ENCODE peak calls at places on chromosomes 11 and 22, in ten cellular contexts. One of them, this sample, is unnamed.

GRCh38 chr11:73140213-73141030 is 1.7 kb downstream of the FCHSD2 start:
- DNase-seq in EL: peak; percentile 54
- DNase-seq in stimulated activated CD4-positive, alpha-beta T cell treated with anti-CD3 and anti-CD28 coated beads, TNF-alpha, amount 100 ng/mL, for 48 hours: no peak
- DNase-seq in tibial artery: peak; percentile 74
- DNase-seq in SW 1271: peak; percentile 29
- DNase-seq in ACHN: peak; percentile 53
- DNase-seq in naive thymus-derived CD8-positive, alpha-beta T cell: no peak
- DNase-seq in kidney tubule cell: peak; percentile 42
- DNase-seq in amniotic stem cell: no peak
- DNase-seq in ovary: peak; percentile 49
- DNase-seq in this sample: peak; percentile 52

GRCh38 chr22:32352681-32353080 is 5.0 kb upstream of the RFPL3 start:
- DNase-seq in EL: no peak
- DNase-seq in stimulated activated CD4-positive, alpha-beta T cell treated with anti-CD3 and anti-CD28 coated beads, TNF-alpha, amount 100 ng/mL, for 48 hours: no peak
- DNase-seq in tibial artery: no peak
- DNase-seq in SW 1271: no peak
- DNase-seq in ACHN: no peak
- DNase-seq in naive thymus-derived CD8-positive, alpha-beta T cell: no peak
- DNase-seq in kidney tubule cell: no peak
- DNase-seq in amniotic stem cell: no peak
- DNase-seq in ovary: no peak
- DNase-seq in this sample: no peak

GRCh38 chr11:128342511-128343133 is 244.7 kb downstream of the ETS1 start:
- DNase-seq in EL: peak; percentile 41
- DNase-seq in stimulated activated CD4-positive, alpha-beta T cell treated with anti-CD3 and anti-CD28 coated beads, TNF-alpha, amount 100 ng/mL, for 48 hours: peak; percentile 72
- DNase-seq in tibial artery: no peak
- DNase-seq in SW 1271: no peak
- DNase-seq in ACHN: no peak
- DNase-seq in naive thymus-derived CD8-positive, alpha-beta T cell: peak; percentile 64
- DNase-seq in kidney tubule cell: peak; percentile 78
- DNase-seq in amniotic stem cell: no peak
- DNase-seq in ovary: no peak
- DNase-seq in this sample: peak; percentile 80

GRCh38 chr11:70912226-70912840 is 340.0 kb downstream of the SHANK2 start:
- DNase-seq in EL: peak; percentile 10
- DNase-seq in stimulated activated CD4-positive, alpha-beta T cell treated with anti-CD3 and anti-CD28 coated beads, TNF-alpha, amount 100 ng/mL, for 48 hours: peak; percentile 2
- DNase-seq in tibial artery: no peak
- DNase-seq in SW 1271: no peak
- DNase-seq in ACHN: peak; percentile 33
- DNase-seq in naive thymus-derived CD8-positive, alpha-beta T cell: no peak
- DNase-seq in kidney tubule cell: peak; percentile 89
- DNase-seq in amniotic stem cell: no peak
- DNase-seq in ovary: no peak
- DNase-seq in this sample: no peak

GRCh38 chr22:41555325-41555724 is 5.5 kb upstream of the CSDC2 start:
- DNase-seq in EL: no peak
- DNase-seq in stimulated activated CD4-positive, alpha-beta T cell treated with anti-CD3 and anti-CD28 coated beads, TNF-alpha, amount 100 ng/mL, for 48 hours: no peak
- DNase-seq in tibial artery: no peak
- DNase-seq in SW 1271: no peak
- DNase-seq in ACHN: no peak
- DNase-seq in naive thymus-derived CD8-positive, alpha-beta T cell: no peak
- DNase-seq in kidney tubule cell: no peak
- DNase-seq in amniotic stem cell: no peak
- DNase-seq in ovary: peak; percentile 65
- DNase-seq in this sample: no peak

GRCh38 chr11:43987384-43988039 is 45.1 kb downstream of the C11orf96 start:
- DNase-seq in EL: peak; percentile 80
- DNase-seq in stimulated activated CD4-positive, alpha-beta T cell treated with anti-CD3 and anti-CD28 coated beads, TNF-alpha, amount 100 ng/mL, for 48 hours: no peak
- DNase-seq in tibial artery: peak; percentile 97
- DNase-seq in SW 1271: no peak
- DNase-seq in ACHN: peak; percentile 39
- DNase-seq in naive thymus-derived CD8-positive, alpha-beta T cell: no peak
- DNase-seq in kidney tubule cell: peak; percentile 89
- DNase-seq in amniotic stem cell: no peak
- DNase-seq in ovary: peak; percentile 99
- DNase-seq in this sample: peak; percentile 97

GRCh38 chr11:34890089-34890488 is 26.1 kb downstream of the APIP start:
- DNase-seq in EL: no peak
- DNase-seq in stimulated activated CD4-positive, alpha-beta T cell treated with anti-CD3 and anti-CD28 coated beads, TNF-alpha, amount 100 ng/mL, for 48 hours: no peak
- DNase-seq in tibial artery: no peak
- DNase-seq in SW 1271: peak; percentile 17
- DNase-seq in ACHN: peak; percentile 2
- DNase-seq in naive thymus-derived CD8-positive, alpha-beta T cell: no peak
- DNase-seq in kidney tubule cell: no peak
- DNase-seq in amniotic stem cell: no peak
- DNase-seq in ovary: no peak
- DNase-seq in this sample: no peak

GRCh38 chr22:38303974-38304373 is 13.3 kb downstream of the CSNK1E start:
- DNase-seq in EL: no peak
- DNase-seq in stimulated activated CD4-positive, alpha-beta T cell treated with anti-CD3 and anti-CD28 coated beads, TNF-alpha, amount 100 ng/mL, for 48 hours: no peak
- DNase-seq in tibial artery: no peak
- DNase-seq in SW 1271: no peak
- DNase-seq in ACHN: no peak
- DNase-seq in naive thymus-derived CD8-positive, alpha-beta T cell: no peak
- DNase-seq in kidney tubule cell: no peak
- DNase-seq in amniotic stem cell: no peak
- DNase-seq in ovary: no peak
- DNase-seq in this sample: no peak

GRCh38 chr11:97847730-97848129 is 1173.0 kb upstream of the CNTN5 start:
- DNase-seq in EL: no peak
- DNase-seq in stimulated activated CD4-positive, alpha-beta T cell treated with anti-CD3 and anti-CD28 coated beads, TNF-alpha, amount 100 ng/mL, for 48 hours: no peak
- DNase-seq in tibial artery: no peak
- DNase-seq in SW 1271: no peak
- DNase-seq in ACHN: no peak
- DNase-seq in naive thymus-derived CD8-positive, alpha-beta T cell: no peak
- DNase-seq in kidney tubule cell: no peak
- DNase-seq in amniotic stem cell: no peak
- DNase-seq in ovary: no peak
- DNase-seq in this sample: no peak

GRCh38 chr11:61488651-61489291 is 19.8 kb upstream of the LRRC10B start:
- DNase-seq in EL: no peak
- DNase-seq in stimulated activated CD4-positive, alpha-beta T cell treated with anti-CD3 and anti-CD28 coated beads, TNF-alpha, amount 100 ng/mL, for 48 hours: no peak
- DNase-seq in tibial artery: peak; percentile 93
- DNase-seq in SW 1271: no peak
- DNase-seq in ACHN: no peak
- DNase-seq in naive thymus-derived CD8-positive, alpha-beta T cell: no peak
- DNase-seq in kidney tubule cell: peak; percentile 72
- DNase-seq in amniotic stem cell: no peak
- DNase-seq in ovary: peak; percentile 72
- DNase-seq in this sample: peak; percentile 39

GRCh38 chr11:57311109-57311936 is 13.4 kb downstream of the TNKS1BP1 start:
- DNase-seq in EL: peak; percentile 98
- DNase-seq in stimulated activated CD4-positive, alpha-beta T cell treated with anti-CD3 and anti-CD28 coated beads, TNF-alpha, amount 100 ng/mL, for 48 hours: peak; percentile 63
- DNase-seq in tibial artery: peak; percentile 99
- DNase-seq in SW 1271: peak; percentile 95
- DNase-seq in ACHN: peak; percentile 91
- DNase-seq in naive thymus-derived CD8-positive, alpha-beta T cell: no peak
- DNase-seq in kidney tubule cell: peak; percentile 96
- DNase-seq in amniotic stem cell: peak; percentile 88
- DNase-seq in ovary: peak; percentile 92
- DNase-seq in this sample: peak; percentile 98

GRCh38 chr11:132008872-132009271 is 638.5 kb downstream of the NTM start:
- DNase-seq in EL: no peak
- DNase-seq in stimulated activated CD4-positive, alpha-beta T cell treated with anti-CD3 and anti-CD28 coated beads, TNF-alpha, amount 100 ng/mL, for 48 hours: no peak
- DNase-seq in tibial artery: no peak
- DNase-seq in SW 1271: no peak
- DNase-seq in ACHN: no peak
- DNase-seq in naive thymus-derived CD8-positive, alpha-beta T cell: no peak
- DNase-seq in kidney tubule cell: no peak
- DNase-seq in amniotic stem cell: peak; percentile 12
- DNase-seq in ovary: no peak
- DNase-seq in this sample: no peak

GRCh38 chr11:130178992-130179391 is 19.4 kb downstream of the ST14 start:
- DNase-seq in EL: no peak
- DNase-seq in stimulated activated CD4-positive, alpha-beta T cell treated with anti-CD3 and anti-CD28 coated beads, TNF-alpha, amount 100 ng/mL, for 48 hours: no peak
- DNase-seq in tibial artery: no peak
- DNase-seq in SW 1271: no peak
- DNase-seq in ACHN: no peak
- DNase-seq in naive thymus-derived CD8-positive, alpha-beta T cell: no peak
- DNase-seq in kidney tubule cell: peak; percentile 34
- DNase-seq in amniotic stem cell: no peak
- DNase-seq in ovary: no peak
- DNase-seq in this sample: no peak

GRCh38 chr22:20211997-20212753 is 55.9 kb downstream of the RTN4R start:
- DNase-seq in EL: no peak
- DNase-seq in stimulated activated CD4-positive, alpha-beta T cell treated with anti-CD3 and anti-CD28 coated beads, TNF-alpha, amount 100 ng/mL, for 48 hours: no peak
- DNase-seq in tibial artery: peak; percentile 84
- DNase-seq in SW 1271: no peak
- DNase-seq in ACHN: no peak
- DNase-seq in naive thymus-derived CD8-positive, alpha-beta T cell: no peak
- DNase-seq in kidney tubule cell: peak; percentile 77
- DNase-seq in amniotic stem cell: no peak
- DNase-seq in ovary: peak; percentile 67
- DNase-seq in this sample: peak; percentile 21

GRCh38 chr22:45212306-45212709 is 28.4 kb downstream of the KIAA0930 start:
- DNase-seq in EL: peak; percentile 95
- DNase-seq in stimulated activated CD4-positive, alpha-beta T cell treated with anti-CD3 and anti-CD28 coated beads, TNF-alpha, amount 100 ng/mL, for 48 hours: no peak
- DNase-seq in tibial artery: peak; percentile 96
- DNase-seq in SW 1271: peak; percentile 27
- DNase-seq in ACHN: peak; percentile 79
- DNase-seq in naive thymus-derived CD8-positive, alpha-beta T cell: no peak
- DNase-seq in kidney tubule cell: peak; percentile 73
- DNase-seq in amniotic stem cell: peak; percentile 91
- DNase-seq in ovary: peak; percentile 74
- DNase-seq in this sample: peak; percentile 94

GRCh38 chr11:34940026-34940677 is 23.7 kb downstream of the PDHX start:
- DNase-seq in EL: peak; percentile 46
- DNase-seq in stimulated activated CD4-positive, alpha-beta T cell treated with anti-CD3 and anti-CD28 coated beads, TNF-alpha, amount 100 ng/mL, for 48 hours: no peak
- DNase-seq in tibial artery: no peak
- DNase-seq in SW 1271: peak; percentile 25
- DNase-seq in ACHN: no peak
- DNase-seq in naive thymus-derived CD8-positive, alpha-beta T cell: no peak
- DNase-seq in kidney tubule cell: no peak
- DNase-seq in amniotic stem cell: peak; percentile 10
- DNase-seq in ovary: no peak
- DNase-seq in this sample: no peak

GRCh38 chr11:83827940-83828554 is 541.9 kb upstream of the CCDC90B start:
- DNase-seq in EL: peak; percentile 50
- DNase-seq in stimulated activated CD4-positive, alpha-beta T cell treated with anti-CD3 and anti-CD28 coated beads, TNF-alpha, amount 100 ng/mL, for 48 hours: no peak
- DNase-seq in tibial artery: no peak
- DNase-seq in SW 1271: peak; percentile 54
- DNase-seq in ACHN: peak; percentile 41
- DNase-seq in naive thymus-derived CD8-positive, alpha-beta T cell: no peak
- DNase-seq in kidney tubule cell: peak; percentile 44
- DNase-seq in amniotic stem cell: peak; percentile 12
- DNase-seq in ovary: no peak
- DNase-seq in this sample: no peak

This sample was measured in adrenal gland.